ENCODE peak calls at places on chromosomes 4 and X, in seven cellular contexts. A is choroid plexus epithelial cell; L is effector CD4-positive, alpha-beta T cell; Z is CD4-positive, alpha-beta T cell; J is NCI-H1092; Q is stimulated activated CD4-positive, alpha-beta T cell treated with anti-CD3 and anti-CD28 coated beads, TNF-alpha, amount 100 ng/mL, for 4 hours; S is fibroblast of villous mesenchyme. H is an unnamed sample.

GRCh38 chrX:78650906-78651437 is 8.2 kb downstream of the RTL3 start:
- DNase-seq in A (peak; percentile 84), L (no peak), Z (no peak), J (no peak), Q (no peak), S (peak; percentile 40), H (peak; percentile 76)

GRCh38 chr4:143586080-143586479 is 72.6 kb downstream of the SMARCA5 start:
- DNase-seq in A (peak; percentile 66), L (no peak), Z (no peak), J (no peak), Q (no peak), S (peak; percentile 51), H (no peak)

GRCh38 chrX:9899640-9900075 is 67.5 kb upstream of the CLDN34 start:
- DNase-seq in A (peak; percentile 82), L (no peak), Z (no peak), J (no peak), Q (no peak), S (peak; percentile 85), H (peak; percentile 76)

GRCh38 chrX:33171071-33171470 is 40.3 kb downstream of the DMD start:
- DNase-seq in A (no peak), L (no peak), Z (no peak), J (no peak), Q (no peak), S (no peak), H (no peak)

GRCh38 chrX:13906103-13906502 is 89.2 kb upstream of the GPM6B start:
- DNase-seq in A (no peak), L (no peak), Z (no peak), J (no peak), Q (no peak), S (no peak), H (no peak)

GRCh38 chr4:55184600-55185523 is 59.5 kb upstream of the KDR start:
- DNase-seq in A (peak; percentile 92), L (no peak), Z (peak; percentile 7), J (no peak), Q (no peak), S (peak; percentile 83), H (peak; percentile 67)

GRCh38 chr4:141702472-141703182 is 66.2 kb downstream of the IL15 start:
- DNase-seq in A (peak; percentile 70), L (no peak), Z (no peak), J (peak; percentile 24), Q (no peak), S (no peak), H (peak; percentile 18)

GRCh38 chrX:50067435-50068292 is 133.1 kb downstream of the AKAP4 start:
- DNase-seq in A (peak; percentile 67), L (no peak), Z (no peak), J (peak; percentile 78), Q (no peak), S (no peak), H (peak; percentile 39)

GRCh38 chr4:172758586-172759340 is 409.8 kb upstream of the GALNT7 start:
- DNase-seq in A (peak; percentile 68), L (no peak), Z (no peak), J (no peak), Q (no peak), S (no peak), H (peak; percentile 93)

GRCh38 chrX:70664726-70665125 is 220.1 kb downstream of the DLG3 start:
- DNase-seq in A (peak; percentile 53), L (no peak), Z (no peak), J (no peak), Q (no peak), S (peak; percentile 22), H (peak; percentile 23)

GRCh38 chr4:184728858-184729257 is 5.0 kb downstream of the CENPU start:
- DNase-seq in A (peak; percentile 54), L (no peak), Z (no peak), J (no peak), Q (no peak), S (no peak), H (no peak)

GRCh38 chr4:119706804-119707203 is 78.2 kb upstream of the PDE5A start:
- DNase-seq in A (no peak), L (no peak), Z (no peak), J (no peak), Q (no peak), S (peak; percentile 49), H (no peak)

GRCh38 chr4:185524888-185525863 is 10.1 kb downstream of the PDLIM3 start:
- DNase-seq in A (no peak), L (no peak), Z (no peak), J (no peak), Q (no peak), S (peak; percentile 20), H (peak; percentile 69)

GRCh38 chrX:70257599-70258288 is 2.3 kb downstream of the P2RY4 start:
- DNase-seq in A (no peak), L (no peak), Z (no peak), J (no peak), Q (no peak), S (no peak), H (no peak)

GRCh38 chrX:124211312-124211942 is 121.0 kb upstream of the TEX13D start:
- DNase-seq in A (peak; percentile 30), L (no peak), Z (no peak), J (no peak), Q (no peak), S (peak; percentile 6), H (peak; percentile 11)

GRCh38 chr4:38531126-38531737 is 132.8 kb upstream of the KLF3 start:
- DNase-seq in A (peak; percentile 51), L (no peak), Z (no peak), J (no peak), Q (no peak), S (peak; percentile 4), H (no peak)

GRCh38 chr4:114273246-114273645 is 293.8 kb upstream of the ARSJ start:
- DNase-seq in A (no peak), L (no peak), Z (no peak), J (no peak), Q (no peak), S (no peak), H (no peak)

GRCh38 chr4:145840162-145840768 is 98.4 kb downstream of the ZNF827 start:
- DNase-seq in A (peak; percentile 65), L (no peak), Z (no peak), J (peak; percentile 9), Q (no peak), S (peak; percentile 45), H (peak; percentile 21)

GRCh38 chr4:2950221-2950989 is 12.8 kb downstream of the NOP14 start:
- DNase-seq in A (no peak), L (no peak), Z (no peak), J (no peak), Q (no peak), S (no peak), H (peak; percentile 69)

GRCh38 chr4:177308842-177309524 is 691 bp upstream of the NEIL3 start:
- DNase-seq in A (no peak), L (no peak), Z (no peak), J (no peak), Q (no peak), S (no peak), H (no peak)

GRCh38 chrX:132612990-132613564 is 124.2 kb upstream of the MBNL3 start:
- DNase-seq in A (peak; percentile 51), L (peak; percentile 8), Z (peak; percentile 18), J (peak; percentile 69), Q (no peak), S (peak; percentile 37), H (peak; percentile 34)

GRCh38 chr4:575281-576141 is 584 bp downstream of the TMEM271 start:
- DNase-seq in A (peak; percentile 80), L (no peak), Z (no peak), J (peak; percentile 14), Q (no peak), S (peak; percentile 71), H (peak; percentile 68)

GRCh38 chrX:17552251-17552650 is 177.3 kb downstream of the NHS start:
- DNase-seq in A (peak; percentile 63), L (no peak), Z (no peak), J (no peak), Q (no peak), S (no peak), H (no peak)

GRCh38 chrX:150623583-150623982 is 55.2 kb downstream of the MTM1 start:
- DNase-seq in A (no peak), L (no peak), Z (no peak), J (no peak), Q (no peak), S (no peak), H (no peak)

GRCh38 chr4:176587920-176588319 is 204.8 kb downstream of the VEGFC start:
- DNase-seq in A (peak; percentile 97), L (no peak), Z (no peak), J (no peak), Q (no peak), S (peak; percentile 94), H (peak; percentile 99)

GRCh38 chrX:56733459-56734046 is 4.5 kb downstream of the NBDY start:
- DNase-seq in A (peak; percentile 53), L (peak; percentile 56), Z (peak; percentile 29), J (no peak), Q (peak; percentile 28), S (peak; percentile 51), H (peak; percentile 40)

GRCh38 chr4:48991357-48991756 is 5.3 kb downstream of the CWH43 start:
- DNase-seq in A (no peak), L (no peak), Z (no peak), J (no peak), Q (no peak), S (no peak), H (no peak)

GRCh38 chrX:136259543-136259942 is 8.3 kb upstream of the MAP7D3 start:
- DNase-seq in A (peak; percentile 78), L (no peak), Z (no peak), J (no peak), Q (no peak), S (peak; percentile 73), H (peak; percentile 51)

GRCh38 chrX:54446084-54446483 is 5.9 kb downstream of the TSR2 start:
- DNase-seq in A (no peak), L (no peak), Z (no peak), J (no peak), Q (no peak), S (no peak), H (no peak)

GRCh38 chr4:10694151-10694825 is 9.7 kb upstream of the CLNK start:
- DNase-seq in A (no peak), L (no peak), Z (no peak), J (no peak), Q (no peak), S (no peak), H (peak; percentile 29)

GRCh38 chrX:9164535-9165425 is 130.9 kb upstream of the FAM9B start:
- DNase-seq in A (peak; percentile 50), L (no peak), Z (no peak), J (no peak), Q (no peak), S (peak; percentile 51), H (peak; percentile 93)

GRCh38 chrX:71928856-71929255 is 18.2 kb downstream of the NHSL2 start:
- DNase-seq in A (no peak), L (no peak), Z (no peak), J (no peak), Q (no peak), S (no peak), H (no peak)

GRCh38 chrX:16882188-16882587 is 12.0 kb upstream of the RBBP7 start:
- DNase-seq in A (peak; percentile 33), L (no peak), Z (no peak), J (peak; percentile 28), Q (no peak), S (peak; percentile 26), H (peak; percentile 32)

GRCh38 chrX:150902434-150903109 is 4.1 kb upstream of the CD99L2 start:
- DNase-seq in A (no peak), L (no peak), Z (no peak), J (no peak), Q (no peak), S (no peak), H (no peak)

GRCh38 chrX:144730486-144730885 is 516.8 kb upstream of the SPANXN1 start:
- DNase-seq in A (no peak), L (no peak), Z (no peak), J (no peak), Q (no peak), S (peak; percentile 77), H (no peak)

GRCh38 chr4:128332086-128332485 is 44.5 kb upstream of the PGRMC2 start:
- DNase-seq in A (peak; percentile 27), L (no peak), Z (no peak), J (no peak), Q (no peak), S (no peak), H (no peak)

H was measured in amniotic epithelial cell.